ENCODE peak calls at places on chromosome 15, in ten cellular contexts. C is activated T-cell treated with anti-CD3 and anti-CD28 coated beads for 24 hours; X is activated naive CD4-positive, alpha-beta T cell treated with anti-CD3 and anti-CD28 coated beads for 36 hours; O is cardiac muscle cell; V is right atrium auricular region; H is germinal center; P is stimulated activated CD4-positive, alpha-beta T cell treated with anti-CD3 and anti-CD28 coated beads, Interleukin-12 subunit alpha, Interleukin-12 subunit beta, amount 100 ng/mL, for 4 hours; Y is HuH-7; T is Panc1; G is activated CD4-positive, CD25-positive, alpha-beta regulatory T cell. Z is an unnamed sample.

GRCh38 chr15:77507151-77507847 is 86.6 kb downstream of the HMG20A start:
- DNase-seq in C (no peak), X (no peak), O (no peak), V (no peak), H (no peak), P (no peak), Y (no peak), T (no peak), G (no peak), Z (no peak)

GRCh38 chr15:80323285-80323684 is 71.3 kb upstream of the CTXND1 start:
- DNase-seq in C (no peak), X (no peak), O (no peak), V (no peak), H (no peak), P (no peak), Y (no peak), T (no peak), G (no peak), Z (no peak)

GRCh38 chr15:25268166-25268565 is 170.7 kb downstream of the UBE3A start:
- DNase-seq in C (no peak), X (no peak), O (no peak), V (no peak), H (no peak), P (no peak), Y (no peak), T (no peak), G (no peak), Z (no peak)

GRCh38 chr15:75172168-75172841 is 29.4 kb upstream of the C15orf39 start:
- DNase-seq in C (no peak), X (no peak), O (no peak), V (no peak), H (no peak), P (no peak), Y (no peak), T (no peak), G (no peak), Z (no peak)

GRCh38 chr15:100703032-100703578 is 100.7 kb downstream of the ASB7 start:
- DNase-seq in C (no peak), X (peak), O (no peak), V (peak), H (no peak), P (no peak), Y (no peak), T (no peak), G (no peak), Z (peak)

GRCh38 chr15:81268340-81268739 is 55.6 kb downstream of the STARD5 start:
- DNase-seq in C (no peak), X (no peak), O (peak), V (no peak), H (no peak), P (no peak), Y (no peak), T (no peak), G (no peak), Z (no peak)

GRCh38 chr15:90552162-90552928 is 22.6 kb downstream of the CRTC3 start:
- DNase-seq in C (no peak), X (no peak), O (no peak), V (no peak), H (no peak), P (no peak), Y (no peak), T (no peak), G (no peak), Z (no peak)

GRCh38 chr15:51879555-51879954 is 50.1 kb downstream of the TMOD3 start:
- DNase-seq in C (no peak), X (no peak), O (no peak), V (no peak), H (no peak), P (no peak), Y (no peak), T (no peak), G (no peak), Z (no peak)

GRCh38 chr15:85878866-85879265 is 84.1 kb upstream of the KLHL25 start:
- DNase-seq in C (no peak), X (no peak), O (no peak), V (peak), H (no peak), P (no peak), Y (no peak), T (no peak), G (no peak), Z (no peak)

GRCh38 chr15:90836296-90836871 is 32.0 kb upstream of the FURIN start:
- DNase-seq in C (no peak), X (no peak), O (no peak), V (no peak), H (no peak), P (no peak), Y (peak), T (no peak), G (no peak), Z (no peak)

GRCh38 chr15:36798789-36799188 is 219.4 kb downstream of the CDIN1 start:
- DNase-seq in C (no peak), X (no peak), O (no peak), V (no peak), H (no peak), P (no peak), Y (no peak), T (no peak), G (no peak), Z (no peak)

GRCh38 chr15:77419050-77419835 is 661 bp downstream of the PEAK1 start:
- DNase-seq in C (peak), X (peak), O (peak), V (no peak), H (peak), P (peak), Y (peak), T (no peak), G (peak), Z (peak)

GRCh38 chr15:29693225-29693624 is 129.0 kb downstream of the TJP1 start:
- DNase-seq in C (no peak), X (no peak), O (no peak), V (peak), H (no peak), P (no peak), Y (no peak), T (no peak), G (no peak), Z (no peak)

GRCh38 chr15:78904599-78905358 is 32.1 kb downstream of the MORF4L1 start:
- DNase-seq in C (no peak), X (no peak), O (no peak), V (no peak), H (no peak), P (no peak), Y (no peak), T (no peak), G (no peak), Z (no peak)

GRCh38 chr15:92140802-92141201 is 252.9 kb upstream of the ST8SIA2 start:
- DNase-seq in C (no peak), X (no peak), O (no peak), V (no peak), H (no peak), P (no peak), Y (no peak), T (no peak), G (no peak), Z (no peak)

GRCh38 chr15:84734794-84735479 is 13.5 kb upstream of the ZNF592 start:
- DNase-seq in C (peak), X (peak), O (peak), V (no peak), H (peak), P (peak), Y (no peak), T (no peak), G (peak), Z (peak)

GRCh38 chr15:45705510-45706473 is 71.0 kb downstream of the SQOR start:
- DNase-seq in C (peak), X (peak), O (peak), V (peak), H (peak), P (peak), Y (peak), T (peak), G (peak), Z (peak)

GRCh38 chr15:74257105-74257504 is 21.0 kb downstream of the CCDC33 start:
- DNase-seq in C (no peak), X (no peak), O (no peak), V (no peak), H (no peak), P (no peak), Y (no peak), T (no peak), G (no peak), Z (no peak)

GRCh38 chr15:99613887-99614642 is 48.3 kb downstream of the MEF2A start:
- DNase-seq in C (no peak), X (no peak), O (no peak), V (no peak), H (no peak), P (no peak), Y (no peak), T (no peak), G (no peak), Z (no peak)

GRCh38 chr15:43225201-43225949 is 4.6 kb upstream of the EPB42 start:
- DNase-seq in C (peak), X (peak), O (peak), V (no peak), H (peak), P (peak), Y (peak), T (peak), G (no peak), Z (peak)

GRCh38 chr15:98085003-98085639 is 124.6 kb downstream of the ARRDC4 start:
- DNase-seq in C (peak), X (peak), O (peak), V (no peak), H (peak), P (no peak), Y (peak), T (peak), G (no peak), Z (peak)

GRCh38 chr15:74240002-74240568 is 4.0 kb downstream of the CCDC33 start:
- DNase-seq in C (no peak), X (no peak), O (no peak), V (peak), H (no peak), P (no peak), Y (no peak), T (peak), G (no peak), Z (no peak)

GRCh38 chr15:98614681-98615080 is 33.7 kb upstream of the IGF1R start:
- DNase-seq in C (no peak), X (no peak), O (no peak), V (no peak), H (no peak), P (no peak), Y (no peak), T (no peak), G (no peak), Z (no peak)

GRCh38 chr15:60421544-60421943 is 23.8 kb upstream of the ANXA2 start:
- DNase-seq in C (no peak), X (no peak), O (no peak), V (no peak), H (no peak), P (no peak), Y (no peak), T (no peak), G (no peak), Z (no peak)

GRCh38 chr15:61205427-61205826 is 23.7 kb downstream of the RORA start:
- DNase-seq in C (no peak), X (no peak), O (no peak), V (no peak), H (no peak), P (no peak), Y (no peak), T (no peak), G (no peak), Z (no peak)

GRCh38 chr15:67107014-67107812 is 41.8 kb downstream of the SMAD3 start:
- DNase-seq in C (no peak), X (no peak), O (no peak), V (peak), H (no peak), P (no peak), Y (no peak), T (peak), G (no peak), Z (peak)

GRCh38 chr15:59371458-59372351 is 966 bp downstream of the MYO1E start:
- DNase-seq in C (no peak), X (no peak), O (peak), V (no peak), H (peak), P (peak), Y (no peak), T (no peak), G (no peak), Z (no peak)

Z was measured in activated CD4-positive, alpha-beta memory T cell treated with anti-CD3 and anti-CD28 coated beads for 36 hours.